ENCODE peak calls at places on chromosomes 12 and 14, in four cellular contexts. M, W, T and J are unnamed samples.

GRCh38 chr14:24311837-24312615 is 724 bp downstream of the LTB4R start:
- DNase-seq in M (no peak), W (no peak), T (no peak), J (no peak)

GRCh38 chr12:38906482-38907170 is 1.2 kb upstream of the CPNE8 start:
- DNase-seq in M (peak), W (peak), T (peak), J (peak)

GRCh38 chr14:79638647-79639266 is 572.5 kb downstream of the DIO2 start:
- DNase-seq in M (no peak), W (no peak), T (no peak), J (no peak)

GRCh38 chr14:69043598-69044267 is 64.6 kb upstream of the ACTN1 start:
- DNase-seq in M (no peak), W (no peak), T (no peak), J (no peak)

GRCh38 chr14:67495827-67496226 is 7.3 kb upstream of the TMEM229B start:
- DNase-seq in M (no peak), W (no peak), T (no peak), J (no peak)

GRCh38 chr12:107645630-107646333 is 39.8 kb upstream of the PWP1 start:
- DNase-seq in M (no peak), W (no peak), T (no peak), J (no peak)

GRCh38 chr14:71138236-71139057 is 231.2 kb downstream of the PCNX1 start:
- DNase-seq in M (no peak), W (no peak), T (peak), J (no peak)

GRCh38 chr12:46370380-46370734 is 2.2 kb downstream of the SLC38A2 start:
- DNase-seq in M (no peak), W (no peak), T (no peak), J (no peak)

GRCh38 chr14:75298187-75298985 is 19.8 kb downstream of the FOS start:
- DNase-seq in M (no peak), W (no peak), T (no peak), J (no peak)

GRCh38 chr14:30799933-30800332 is 74.4 kb upstream of the COCH start:
- DNase-seq in M (no peak), W (no peak), T (no peak), J (no peak)

GRCh38 chr14:56808314-56809201 is 1.7 kb downstream of the OTX2 start:
- DNase-seq in M (no peak), W (no peak), T (no peak), J (no peak)

GRCh38 chr12:132397152-132397933 is 68.0 kb upstream of the GALNT9 start:
- DNase-seq in M (no peak), W (no peak), T (no peak), J (no peak)

GRCh38 chr12:65945457-65945856 is 121.2 kb downstream of the HMGA2 start:
- DNase-seq in M (no peak), W (no peak), T (no peak), J (no peak)

GRCh38 chr14:24911324-24912095 is 138.4 kb downstream of the STXBP6 start:
- DNase-seq in M (no peak), W (no peak), T (no peak), J (no peak)

GRCh38 chr14:71117839-71118743 is 210.8 kb downstream of the PCNX1 start:
- DNase-seq in M (no peak), W (no peak), T (no peak), J (no peak)

DNA sequence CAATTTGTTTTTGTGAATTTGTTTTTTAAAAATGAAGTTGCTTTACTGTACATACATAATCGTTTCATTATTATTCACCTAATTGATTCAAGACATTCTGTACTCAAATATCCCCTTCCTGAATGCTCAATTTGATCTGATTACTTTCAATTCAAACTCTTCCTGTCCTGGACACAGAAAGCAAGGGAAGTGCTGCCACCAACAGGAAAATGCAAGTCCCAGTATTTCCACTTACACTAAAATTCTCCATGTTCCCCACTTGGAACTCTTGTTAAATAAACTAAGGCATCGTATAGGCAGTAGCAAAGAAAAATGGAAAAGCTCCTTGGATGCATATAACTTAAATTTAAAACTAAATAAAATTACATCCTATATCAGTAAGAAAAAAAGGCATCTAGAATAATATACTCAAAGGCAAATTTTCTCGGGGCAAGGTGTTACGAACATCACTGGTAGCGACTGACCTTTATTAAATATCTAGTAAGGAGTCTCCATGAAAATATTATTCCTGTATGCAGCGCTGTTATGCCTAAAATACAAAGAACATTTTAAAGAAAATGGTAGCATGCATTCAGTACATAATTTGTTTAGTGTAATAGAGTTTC is 72.0 kb upstream of the DBX2 start:
- DNase-seq in M (no peak), W (no peak), T (no peak), J (no peak)
- TF ChIP-seq CTCF in M (no peak), W (peak), T (peak), J (peak)

DNA sequence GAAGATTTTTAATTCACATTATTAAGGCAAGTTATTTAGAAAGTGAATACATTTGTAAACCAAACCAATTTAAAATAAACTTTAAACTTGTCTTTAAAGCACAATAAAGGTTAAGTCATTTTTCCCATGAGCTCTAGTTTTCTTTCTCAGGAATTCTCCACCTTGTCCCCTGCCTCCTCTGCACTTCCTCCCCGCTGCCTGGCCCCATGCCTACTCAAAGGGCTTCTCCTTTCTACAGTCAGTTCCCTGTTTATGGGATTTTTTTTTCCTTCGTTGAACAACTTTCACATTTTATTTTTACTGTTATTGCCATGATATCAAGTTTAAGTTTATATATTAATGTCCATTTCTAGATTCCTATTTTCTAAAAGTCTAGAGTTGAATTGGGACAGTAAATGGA is 223.0 kb downstream of the SLC25A21 start:
- DNase-seq in M (no peak), W (no peak), T (no peak), J (no peak)
- TF ChIP-seq CTCF in M (no peak), W (no peak), T (no peak), J (no peak)

DNA sequence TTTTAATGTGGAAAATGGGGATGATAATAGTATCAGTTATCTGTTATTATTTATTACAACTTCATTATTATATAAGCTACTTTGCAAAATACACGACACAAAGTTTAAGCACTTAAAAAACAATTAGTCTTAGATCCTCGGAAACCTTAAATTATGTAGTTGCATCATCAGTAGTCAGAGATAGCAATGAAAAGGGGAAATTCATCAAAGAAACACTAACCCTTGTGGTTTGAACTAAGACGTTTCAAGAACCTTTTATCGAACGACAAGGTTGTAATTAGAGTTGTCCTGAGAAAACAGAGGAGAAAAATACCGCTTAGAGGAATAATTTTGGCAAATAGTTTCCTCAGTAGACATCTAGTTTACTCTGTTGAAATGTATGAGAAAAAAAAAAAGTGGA is 198.5 kb downstream of the PTPRO start:
- DNase-seq in M (no peak), W (no peak), T (no peak), J (no peak)
- TF ChIP-seq CTCF in M (no peak), W (no peak), T (no peak), J (no peak)

GRCh38 chr14:29168149-29168548 is 401.6 kb downstream of the FOXG1 start:
- DNase-seq in M (no peak), W (no peak), T (no peak), J (no peak)

GRCh38 chr14:29169408-29169807 is 402.8 kb downstream of the FOXG1 start:
- DNase-seq in M (no peak), W (no peak), T (no peak), J (no peak)

GRCh38 chr14:29163109-29163508 is 396.5 kb downstream of the FOXG1 start:
- DNase-seq in M (no peak), W (no peak), T (no peak), J (no peak)

DNA sequence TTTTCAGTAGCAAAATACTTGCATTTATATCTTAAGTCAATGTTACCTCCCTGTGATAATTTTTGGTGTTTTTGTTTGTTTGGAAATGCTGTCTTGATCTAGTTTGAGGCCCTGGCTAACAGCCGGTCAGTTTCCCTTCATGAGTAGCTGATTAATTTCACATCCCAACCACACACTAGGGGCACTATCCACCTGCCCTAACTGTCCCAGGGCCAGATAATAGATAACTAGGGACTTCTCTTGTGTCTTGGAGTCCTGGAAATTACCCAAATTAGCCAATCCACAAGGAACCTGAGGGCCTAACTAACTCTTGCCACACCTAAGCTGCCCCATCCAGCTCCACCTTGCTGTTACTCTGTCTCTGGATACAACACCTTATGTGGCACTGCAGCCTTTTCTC is 399.9 kb downstream of the FOXG1 start:
- DNase-seq in M (no peak), W (no peak), T (no peak), J (no peak)
- TF ChIP-seq CTCF in M (no peak), W (peak), T (no peak), J (no peak)

DNA sequence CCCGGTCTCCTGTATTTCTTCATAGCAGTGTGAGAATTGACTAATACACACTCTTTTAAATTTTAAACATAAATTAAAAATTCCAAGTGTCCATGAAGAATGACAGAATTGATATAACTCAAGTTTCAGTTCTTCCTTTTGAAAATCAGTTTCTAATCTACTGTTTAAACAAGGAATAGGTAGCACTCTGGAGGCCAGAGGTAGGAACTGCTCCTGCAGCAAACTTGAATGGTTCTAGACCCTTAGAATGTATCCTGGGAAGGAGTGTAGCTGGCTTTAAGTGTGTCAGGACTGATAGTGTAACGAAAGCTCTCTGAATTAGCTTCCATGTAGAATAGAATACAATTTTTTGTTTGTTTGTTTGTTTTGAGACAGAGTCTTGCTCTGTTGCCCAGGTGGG is 76.8 kb downstream of the AKAP6 start:
- DNase-seq in M (no peak), W (no peak), T (no peak), J (no peak)
- TF ChIP-seq CTCF in M (no peak), W (no peak), T (peak), J (no peak)

GRCh38 chr12:110932048-110932447 is 11.7 kb upstream of the MYL2 start:
- DNase-seq in M (no peak), W (no peak), T (no peak), J (no peak)
- TF ChIP-seq CTCF in M (no peak), W (peak), T (no peak), J (peak)

DNA sequence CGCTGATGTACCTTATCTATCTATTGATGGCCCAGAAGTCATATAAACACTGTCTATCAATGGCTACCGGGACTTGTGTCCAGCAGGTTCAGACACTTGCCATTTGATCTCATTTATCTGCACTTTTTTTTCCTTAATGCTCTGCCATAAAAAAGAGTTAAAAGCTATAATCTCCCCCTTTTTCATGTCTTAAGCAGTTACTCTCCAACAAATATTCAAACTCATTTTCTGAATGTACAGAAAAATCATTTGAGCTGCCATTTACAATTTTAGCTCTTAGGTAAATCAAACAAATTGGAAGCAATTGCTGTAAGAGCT is 101.4 kb downstream of the SLC8A3 start:
- DNase-seq in M (no peak), W (no peak), T (no peak), J (no peak)
- TF ChIP-seq CTCF in M (no peak), W (no peak), T (no peak), J (no peak)

GRCh38 chr14:45133683-45134050 is 614 bp downstream of the FKBP3 start:
- DNase-seq in M (no peak), W (no peak), T (no peak), J (no peak)

GRCh38 chr14:45140661-45141187 is 5.0 kb downstream of the FANCM start:
- DNase-seq in M (no peak), W (no peak), T (no peak), J (no peak)

GRCh38 chr14:45134051-45134958 is at the start of gene FKBP3:
- DNase-seq in M (peak), W (peak), T (peak), J (peak)

GRCh38 chr14:45135181-45135580 is 549 bp upstream of the FANCM start:
- DNase-seq in M (no peak), W (no peak), T (no peak), J (no peak)

GRCh38 chr14:45135659-45136314 is at the start of gene FANCM:
- DNase-seq in M (peak), W (peak), T (peak), J (peak)
- TF ChIP-seq CTCF in M (no peak), W (no peak), T (no peak), J (no peak)

DNA sequence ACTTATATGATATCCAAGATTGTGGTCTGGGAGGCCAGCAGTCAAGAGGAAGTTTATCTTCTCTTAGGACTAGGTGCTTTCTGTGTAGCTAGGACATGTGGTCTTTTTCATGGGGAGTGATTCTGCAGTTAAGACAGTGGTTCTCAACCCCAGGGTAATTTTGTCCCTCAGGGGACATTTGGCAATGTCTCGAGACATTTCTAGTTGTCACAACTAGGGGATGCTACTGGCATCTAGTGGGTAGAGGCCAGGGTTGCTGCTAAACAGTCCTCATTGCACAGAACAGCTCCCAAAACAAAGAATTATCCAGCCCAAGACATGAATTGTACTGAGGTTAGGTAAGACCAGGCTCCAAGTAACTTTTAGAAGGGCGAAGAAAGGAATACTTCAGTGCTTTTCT is 20.0 kb downstream of the AMDHD1 start:
- DNase-seq in M (no peak), W (no peak), T (no peak), J (no peak)
- TF ChIP-seq CTCF in M (no peak), W (no peak), T (no peak), J (peak)

GRCh38 chr12:51521554-51522276 is 69.3 kb upstream of the SCN8A start:
- DNase-seq in M (no peak), W (no peak), T (no peak), J (no peak)

GRCh38 chr12:51519755-51520154 is 71.3 kb upstream of the SCN8A start:
- DNase-seq in M (no peak), W (no peak), T (no peak), J (no peak)

GRCh38 chr12:51517316-51517715 is 73.7 kb upstream of the SCN8A start:
- DNase-seq in M (no peak), W (no peak), T (no peak), J (no peak)

GRCh38 chr12:51520576-51521325 is 70.3 kb upstream of the SCN8A start:
- DNase-seq in M (no peak), W (no peak), T (no peak), J (no peak)

GRCh38 chr12:51517800-51518199 is 73.2 kb upstream of the SCN8A start:
- DNase-seq in M (no peak), W (no peak), T (no peak), J (no peak)
- TF ChIP-seq CTCF in M (no peak), W (no peak), T (no peak), J (no peak)